ENCODE peak calls at places on chromosomes 7 and 10, in ten cellular contexts. One of them, this sample, is unnamed.

GRCh38 chr7:146004805-146005204 is 111.8 kb upstream of the CNTNAP2 start:
- DNase-seq in heart left ventricle: no peak
- DNase-seq in AG09309: no peak
- DNase-seq in GM12865: no peak
- DNase-seq in CD8-positive, alpha-beta T cell: no peak
- DNase-seq in ovary: no peak
- DNase-seq in bronchial epithelial cell: no peak
- DNase-seq in choroid plexus epithelial cell: peak; percentile 81
- DNase-seq in foreskin fibroblast: no peak
- DNase-seq in cardiac fibroblast: no peak
- DNase-seq in this sample: no peak

GRCh38 chr7:54426406-54426805 is 115.8 kb upstream of the VSTM2A start:
- DNase-seq in GM12865: no peak
- DNase-seq in choroid plexus epithelial cell: no peak
- DNase-seq in CD8-positive, alpha-beta T cell: no peak
- DNase-seq in heart left ventricle: no peak
- DNase-seq in bronchial epithelial cell: no peak
- DNase-seq in AG09309: no peak
- DNase-seq in foreskin fibroblast: no peak
- DNase-seq in cardiac fibroblast: no peak
- DNase-seq in ovary: no peak
- DNase-seq in this sample: no peak

GRCh38 chr10:97805960-97806359 is 34.2 kb upstream of the SFRP5 start:
- DNase-seq in AG09309: no peak
- DNase-seq in CD8-positive, alpha-beta T cell: no peak
- DNase-seq in cardiac fibroblast: no peak
- DNase-seq in ovary: no peak
- DNase-seq in bronchial epithelial cell: no peak
- DNase-seq in heart left ventricle: no peak
- DNase-seq in GM12865: no peak
- DNase-seq in foreskin fibroblast: no peak
- DNase-seq in choroid plexus epithelial cell: no peak
- DNase-seq in this sample: no peak

GRCh38 chr7:47180268-47180826 is 401.6 kb downstream of the TNS3 start:
- DNase-seq in cardiac fibroblast: peak; percentile 79
- DNase-seq in GM12865: peak; percentile 45
- DNase-seq in CD8-positive, alpha-beta T cell: no peak
- DNase-seq in heart left ventricle: peak; percentile 51
- DNase-seq in foreskin fibroblast: peak; percentile 57
- DNase-seq in choroid plexus epithelial cell: peak; percentile 86
- DNase-seq in AG09309: peak; percentile 33
- DNase-seq in bronchial epithelial cell: peak; percentile 36
- DNase-seq in ovary: peak; percentile 66
- DNase-seq in this sample: peak; percentile 72

GRCh38 chr7:44963526-44964290 is 15.1 kb downstream of the MYO1G start:
- DNase-seq in choroid plexus epithelial cell: no peak
- DNase-seq in AG09309: no peak
- DNase-seq in CD8-positive, alpha-beta T cell: no peak
- DNase-seq in cardiac fibroblast: no peak
- DNase-seq in GM12865: no peak
- DNase-seq in bronchial epithelial cell: no peak
- DNase-seq in heart left ventricle: no peak
- DNase-seq in foreskin fibroblast: no peak
- DNase-seq in ovary: no peak
- DNase-seq in this sample: no peak

GRCh38 chr7:156764016-156764669 is 123.6 kb downstream of the RNF32 start:
- DNase-seq in bronchial epithelial cell: peak; percentile 65
- DNase-seq in ovary: peak; percentile 61
- DNase-seq in CD8-positive, alpha-beta T cell: no peak
- DNase-seq in foreskin fibroblast: peak; percentile 67
- DNase-seq in choroid plexus epithelial cell: peak; percentile 90
- DNase-seq in cardiac fibroblast: peak; percentile 85
- DNase-seq in heart left ventricle: peak; percentile 64
- DNase-seq in GM12865: no peak
- DNase-seq in AG09309: peak; percentile 31
- DNase-seq in this sample: peak; percentile 18

GRCh38 chr10:44801383-44802327 is 109.5 kb upstream of the TMEM72 start:
- DNase-seq in heart left ventricle: peak; percentile 90
- DNase-seq in cardiac fibroblast: peak; percentile 98
- DNase-seq in bronchial epithelial cell: peak; percentile 80
- DNase-seq in ovary: peak; percentile 85
- DNase-seq in CD8-positive, alpha-beta T cell: no peak
- DNase-seq in choroid plexus epithelial cell: peak; percentile 98
- DNase-seq in GM12865: no peak
- DNase-seq in foreskin fibroblast: peak; percentile 71
- DNase-seq in AG09309: peak; percentile 75
- DNase-seq in this sample: peak; percentile 62

GRCh38 chr10:8700689-8701088 is 646.2 kb downstream of the GATA3 start:
- DNase-seq in heart left ventricle: no peak
- DNase-seq in CD8-positive, alpha-beta T cell: no peak
- DNase-seq in GM12865: no peak
- DNase-seq in bronchial epithelial cell: no peak
- DNase-seq in cardiac fibroblast: no peak
- DNase-seq in choroid plexus epithelial cell: no peak
- DNase-seq in ovary: no peak
- DNase-seq in AG09309: no peak
- DNase-seq in foreskin fibroblast: no peak
- DNase-seq in this sample: no peak

DNA sequence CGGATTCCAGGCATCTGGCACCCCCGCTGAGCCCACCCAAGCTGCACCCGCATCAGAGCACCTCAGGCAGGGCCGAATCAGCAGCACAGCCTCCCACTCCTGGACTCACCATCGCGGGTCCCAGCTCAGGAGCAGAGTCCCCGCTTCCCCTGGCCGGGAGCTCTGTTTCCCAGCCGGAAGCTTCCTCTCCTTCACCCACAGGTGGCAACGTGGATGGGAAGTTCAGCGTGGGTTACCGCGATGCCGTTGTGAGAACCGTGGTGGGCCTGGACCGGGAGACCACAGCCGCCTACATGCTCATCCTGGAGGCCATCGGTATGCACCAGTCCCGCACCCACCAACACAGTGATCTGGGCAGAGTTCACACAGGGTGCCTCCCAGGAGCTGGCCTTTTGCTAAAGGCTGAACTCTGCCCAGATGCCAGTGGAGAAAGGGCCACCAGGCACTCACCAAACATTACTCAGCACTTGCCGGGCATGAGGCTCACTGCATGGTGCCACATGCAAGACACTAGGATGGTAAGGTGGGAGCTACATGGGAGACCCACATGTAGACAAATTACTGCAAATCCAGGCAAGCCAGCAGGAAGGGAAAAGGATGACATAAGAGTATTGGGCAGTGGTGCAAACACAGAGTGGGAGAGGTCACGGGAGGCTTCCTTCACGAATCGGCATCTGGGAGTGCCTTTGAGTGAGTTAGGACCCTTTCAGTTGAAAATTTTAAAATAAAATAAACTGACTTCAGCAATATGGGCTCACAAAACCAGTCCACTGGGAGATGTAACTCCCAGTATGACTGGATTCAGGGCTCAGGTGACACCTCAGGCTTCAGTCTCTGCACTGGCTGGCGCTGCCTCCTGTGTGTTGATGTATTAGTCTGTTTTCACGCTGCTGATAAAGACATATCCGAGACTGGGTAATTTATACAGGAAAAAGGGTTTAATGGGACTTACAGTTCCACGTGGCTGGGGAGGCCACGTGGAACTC is 10.4 kb downstream of the C10orf105 start:
- DNase-seq in foreskin fibroblast: no peak
- DNase-seq in heart left ventricle: no peak
- DNase-seq in ovary: no peak
- DNase-seq in AG09309: no peak
- DNase-seq in GM12865: peak; percentile 58
- DNase-seq in CD8-positive, alpha-beta T cell: no peak
- DNase-seq in bronchial epithelial cell: no peak
- DNase-seq in choroid plexus epithelial cell: no peak
- DNase-seq in cardiac fibroblast: no peak
- DNase-seq in this sample: no peak
- H3K4me3 ChIP-seq in foreskin fibroblast: no peak overlapping the region
- H3K4me3 ChIP-seq in heart left ventricle: no peak overlapping the region
- H3K4me3 ChIP-seq in ovary: no peak overlapping the region
- H3K4me3 ChIP-seq in AG09309: no peak overlapping the region
- H3K4me3 ChIP-seq in GM12865: no peak overlapping the region
- H3K4me3 ChIP-seq in CD8-positive, alpha-beta T cell: no peak overlapping the region
- H3K4me3 ChIP-seq in bronchial epithelial cell: no peak overlapping the region
- H3K4me3 ChIP-seq in choroid plexus epithelial cell: no peak overlapping the region
- H3K4me3 ChIP-seq in cardiac fibroblast: no peak overlapping the region
- H3K4me3 ChIP-seq in this sample: no peak overlapping the region

DNA sequence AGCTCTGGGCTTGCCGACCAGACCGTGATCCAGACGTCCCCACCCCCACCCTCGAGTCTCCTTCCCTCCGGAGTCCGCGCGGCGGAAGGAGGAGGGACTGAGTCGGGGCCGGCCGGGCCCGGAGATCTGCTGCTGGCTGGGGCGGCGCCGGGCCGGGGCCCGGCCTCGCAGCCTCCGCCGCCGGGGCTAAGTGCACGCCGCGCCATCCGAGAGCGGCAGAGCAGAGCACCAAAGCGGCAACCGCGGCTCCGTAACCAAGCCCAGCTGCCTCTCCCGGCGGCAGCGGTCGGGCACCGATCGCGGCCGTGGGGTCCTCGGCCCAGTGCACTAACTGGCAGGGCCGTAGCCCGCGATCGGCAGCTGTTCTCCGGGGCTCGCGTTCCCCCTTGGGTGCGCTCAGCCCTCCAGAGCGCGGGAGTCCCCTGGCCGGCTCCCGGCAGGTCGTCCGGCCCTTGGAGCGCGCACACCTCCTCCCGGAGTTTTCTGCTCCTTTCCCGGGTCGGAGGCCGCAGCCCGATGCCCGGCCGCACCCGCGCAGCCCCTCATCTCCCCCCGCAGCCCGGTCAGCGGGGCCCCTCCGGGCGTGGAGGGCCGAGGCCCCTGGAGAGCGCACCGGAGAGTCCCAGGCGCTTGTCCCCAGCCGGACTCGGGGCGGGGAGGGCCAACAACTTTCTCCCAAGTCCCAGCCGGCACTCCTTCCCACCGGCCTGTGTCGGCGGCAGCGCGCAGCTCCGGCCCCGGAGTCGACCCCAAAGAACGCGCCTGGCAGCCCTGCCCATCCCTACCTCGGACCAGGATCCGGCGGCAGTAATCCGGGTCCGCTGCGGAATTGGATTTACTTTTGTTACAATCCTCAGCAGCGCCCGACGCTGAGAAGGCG is 799 bp downstream of the VAX1 start:
- DNase-seq in cardiac fibroblast: peak; percentile 26
- DNase-seq in AG09309: no peak
- DNase-seq in ovary: no peak
- DNase-seq in choroid plexus epithelial cell: peak; percentile 8
- DNase-seq in bronchial epithelial cell: no peak
- DNase-seq in CD8-positive, alpha-beta T cell: no peak
- DNase-seq in foreskin fibroblast: peak; percentile 20
- DNase-seq in GM12865: no peak
- DNase-seq in heart left ventricle: no peak
- DNase-seq in this sample: no peak
- H3K4me3 ChIP-seq in cardiac fibroblast: peak overlapping the region; percentile 35
- H3K4me3 ChIP-seq in AG09309: peak overlapping the region; percentile 24
- H3K4me3 ChIP-seq in ovary: peak overlapping the region; percentile 7
- H3K4me3 ChIP-seq in choroid plexus epithelial cell: no peak overlapping the region
- H3K4me3 ChIP-seq in bronchial epithelial cell: peak overlapping the region; percentile 32
- H3K4me3 ChIP-seq in CD8-positive, alpha-beta T cell: no peak overlapping the region
- H3K4me3 ChIP-seq in foreskin fibroblast: no peak overlapping the region
- H3K4me3 ChIP-seq in GM12865: no peak overlapping the region
- H3K4me3 ChIP-seq in heart left ventricle: peak overlapping the region; percentile 50
- H3K4me3 ChIP-seq in this sample: no peak overlapping the region

DNA sequence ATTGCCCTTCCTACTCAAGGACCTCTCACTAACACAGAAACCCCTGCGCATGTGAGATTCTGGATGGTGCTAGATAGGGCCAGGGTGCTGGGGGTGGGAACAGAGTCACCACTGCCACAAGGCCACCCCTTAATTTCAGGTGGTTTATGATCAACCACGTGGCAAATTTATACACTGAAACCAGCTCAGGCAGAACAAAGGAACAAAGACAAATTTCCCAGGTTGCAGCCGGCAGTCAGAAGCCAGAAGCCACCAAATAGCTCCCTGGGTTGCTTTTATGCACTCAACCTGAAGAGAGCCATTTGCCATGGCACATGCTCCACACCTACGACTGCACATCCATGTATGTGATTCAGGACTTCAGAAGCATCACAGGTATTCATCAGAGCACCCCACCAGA is 2.5 kb downstream of the VOPP1 start:
- DNase-seq in choroid plexus epithelial cell: no peak
- DNase-seq in heart left ventricle: no peak
- DNase-seq in AG09309: no peak
- DNase-seq in ovary: no peak
- DNase-seq in GM12865: peak; percentile 78
- DNase-seq in foreskin fibroblast: no peak
- DNase-seq in bronchial epithelial cell: no peak
- DNase-seq in cardiac fibroblast: no peak
- DNase-seq in CD8-positive, alpha-beta T cell: peak; percentile 47
- DNase-seq in this sample: no peak
- H3K4me3 ChIP-seq in choroid plexus epithelial cell: no peak overlapping the region
- H3K4me3 ChIP-seq in heart left ventricle: peak overlapping the region; percentile 99
- H3K4me3 ChIP-seq in AG09309: no peak overlapping the region
- H3K4me3 ChIP-seq in ovary: no peak overlapping the region
- H3K4me3 ChIP-seq in GM12865: peak overlapping the region; percentile 95
- H3K4me3 ChIP-seq in foreskin fibroblast: no peak overlapping the region
- H3K4me3 ChIP-seq in bronchial epithelial cell: no peak overlapping the region
- H3K4me3 ChIP-seq in cardiac fibroblast: no peak overlapping the region
- H3K4me3 ChIP-seq in CD8-positive, alpha-beta T cell: peak overlapping the region; percentile 9
- H3K4me3 ChIP-seq in this sample: no peak overlapping the region

GRCh38 chr10:86681722-86682386 is 13.5 kb downstream of the LDB3 start:
- DNase-seq in cardiac fibroblast: no peak
- DNase-seq in CD8-positive, alpha-beta T cell: no peak
- DNase-seq in ovary: peak; percentile 25
- DNase-seq in bronchial epithelial cell: no peak
- DNase-seq in choroid plexus epithelial cell: no peak
- DNase-seq in heart left ventricle: no peak
- DNase-seq in foreskin fibroblast: no peak
- DNase-seq in AG09309: no peak
- DNase-seq in GM12865: no peak
- DNase-seq in this sample: no peak

GRCh38 chr10:86682675-86683074 is 14.4 kb downstream of the LDB3 start:
- DNase-seq in ovary: no peak
- DNase-seq in choroid plexus epithelial cell: no peak
- DNase-seq in GM12865: no peak
- DNase-seq in cardiac fibroblast: no peak
- DNase-seq in CD8-positive, alpha-beta T cell: no peak
- DNase-seq in foreskin fibroblast: no peak
- DNase-seq in AG09309: no peak
- DNase-seq in bronchial epithelial cell: no peak
- DNase-seq in heart left ventricle: peak; percentile 52
- DNase-seq in this sample: no peak

GRCh38 chr10:86678999-86679792 is 10.9 kb downstream of the LDB3 start:
- DNase-seq in ovary: no peak
- DNase-seq in cardiac fibroblast: no peak
- DNase-seq in choroid plexus epithelial cell: no peak
- DNase-seq in heart left ventricle: no peak
- DNase-seq in foreskin fibroblast: no peak
- DNase-seq in GM12865: peak; percentile 37
- DNase-seq in bronchial epithelial cell: no peak
- DNase-seq in CD8-positive, alpha-beta T cell: no peak
- DNase-seq in AG09309: no peak
- DNase-seq in this sample: no peak

GRCh38 chr10:86684305-86684704 is 16.0 kb downstream of the LDB3 start:
- DNase-seq in CD8-positive, alpha-beta T cell: no peak
- DNase-seq in heart left ventricle: peak; percentile 85
- DNase-seq in GM12865: no peak
- DNase-seq in bronchial epithelial cell: no peak
- DNase-seq in cardiac fibroblast: peak; percentile 50
- DNase-seq in choroid plexus epithelial cell: peak; percentile 25
- DNase-seq in foreskin fibroblast: no peak
- DNase-seq in AG09309: no peak
- DNase-seq in ovary: peak; percentile 72
- DNase-seq in this sample: peak; percentile 59

GRCh38 chr10:86681047-86681446 is 12.7 kb downstream of the LDB3 start:
- DNase-seq in CD8-positive, alpha-beta T cell: no peak
- DNase-seq in bronchial epithelial cell: no peak
- DNase-seq in heart left ventricle: peak; percentile 72
- DNase-seq in foreskin fibroblast: no peak
- DNase-seq in AG09309: no peak
- DNase-seq in choroid plexus epithelial cell: no peak
- DNase-seq in cardiac fibroblast: no peak
- DNase-seq in GM12865: no peak
- DNase-seq in ovary: peak; percentile 29
- DNase-seq in this sample: no peak
- H3K4me3 ChIP-seq in CD8-positive, alpha-beta T cell: no peak overlapping the region
- H3K4me3 ChIP-seq in bronchial epithelial cell: no peak overlapping the region
- H3K4me3 ChIP-seq in heart left ventricle: no peak overlapping the region
- H3K4me3 ChIP-seq in foreskin fibroblast: no peak overlapping the region
- H3K4me3 ChIP-seq in AG09309: no peak overlapping the region
- H3K4me3 ChIP-seq in choroid plexus epithelial cell: no peak overlapping the region
- H3K4me3 ChIP-seq in cardiac fibroblast: no peak overlapping the region
- H3K4me3 ChIP-seq in GM12865: no peak overlapping the region
- H3K4me3 ChIP-seq in ovary: no peak overlapping the region
- H3K4me3 ChIP-seq in this sample: no peak overlapping the region